ENCODE peak calls at places on chromosomes 2 and 18, in nine cellular contexts. W is activated CD4-positive, alpha-beta T cell treated with anti-CD3 and anti-CD28 coated beads for 4 hours; V is GM04504; M is AG04450; K is HTR-8/SVneo; Q is posterior vena cava; O is GDM1; T is COR-L47; J is aorta. H is an unnamed sample.

GRCh38 chr2:219430633-219431615 is 3.7 kb upstream of the SPEG start:
- DNase-seq in V (no peak), O (no peak), W (no peak), Q (peak), K (peak), M (no peak), J (no peak), T (peak), H (no peak)

GRCh38 chr2:227198866-227199265 is 34.4 kb downstream of the COL4A3 start:
- DNase-seq in Q (no peak), T (no peak), M (no peak), J (no peak), O (no peak), K (no peak), W (no peak), V (no peak), H (no peak)

GRCh38 chr2:239186958-239187357 is 213.9 kb downstream of the HDAC4 start:
- DNase-seq in Q (peak), W (no peak), O (no peak), V (no peak), K (no peak), M (no peak), T (no peak), J (no peak), H (no peak)

GRCh38 chr18:28407681-28408080 is 230.8 kb upstream of the CDH2 start:
- DNase-seq in M (no peak), K (no peak), O (no peak), Q (no peak), T (no peak), J (no peak), W (no peak), V (no peak), H (no peak)

GRCh38 chr2:51018145-51018544 is 13.8 kb downstream of the NRXN1 start:
- DNase-seq in O (no peak), J (no peak), K (no peak), M (no peak), Q (no peak), T (no peak), W (no peak), V (no peak), H (no peak)

GRCh38 chr2:24359701-24360049 is 661 bp downstream of the ITSN2 start:
- DNase-seq in M (no peak), Q (peak), T (peak), V (no peak), J (peak), O (no peak), K (peak), W (peak), H (peak)

GRCh38 chr2:19804861-19805260 is 96.9 kb downstream of the TTC32 start:
- DNase-seq in Q (no peak), T (no peak), W (no peak), V (no peak), K (no peak), M (no peak), J (no peak), O (no peak), H (no peak)

GRCh38 chr2:197500503-197501179 is 462 bp downstream of the HSPE1 start:
- DNase-seq in K (no peak), J (no peak), V (no peak), O (no peak), W (no peak), Q (no peak), T (no peak), M (no peak), H (no peak)

GRCh38 chr2:36539631-36540030 is 58.3 kb downstream of the FEZ2 start:
- DNase-seq in K (no peak), O (no peak), T (no peak), V (no peak), J (no peak), W (no peak), Q (no peak), M (no peak), H (no peak)

GRCh38 chr2:60796573-60797509 is 40.8 kb downstream of the PAPOLG start:
- DNase-seq in V (no peak), W (no peak), K (no peak), M (no peak), J (no peak), O (peak), Q (no peak), T (no peak), H (no peak)

GRCh38 chr18:58452392-58453166 is 176.3 kb downstream of the ALPK2 start:
- DNase-seq in K (no peak), M (no peak), Q (no peak), T (no peak), O (no peak), W (no peak), V (no peak), J (no peak), H (no peak)

GRCh38 chr2:12884713-12885282 is 168.1 kb downstream of the TRIB2 start:
- DNase-seq in K (peak), J (peak), V (peak), T (no peak), M (no peak), Q (peak), O (no peak), W (no peak), H (no peak)

GRCh38 chr18:23784811-23785245 is 95.6 kb downstream of the LAMA3 start:
- DNase-seq in O (no peak), J (no peak), Q (no peak), M (peak), K (peak), V (peak), T (no peak), W (no peak), H (no peak)

GRCh38 chr18:24271381-24272331 is 126.0 kb downstream of the OSBPL1A start:
- DNase-seq in J (peak), T (peak), Q (peak), V (peak), O (no peak), M (no peak), W (no peak), K (peak), H (no peak)

GRCh38 chr2:13106302-13106701 is 389.6 kb downstream of the TRIB2 start:
- DNase-seq in Q (no peak), K (no peak), M (no peak), O (no peak), W (no peak), V (no peak), T (no peak), J (no peak), H (no peak)

GRCh38 chr2:160516547-160517365 is 23.1 kb upstream of the RBMS1 start:
- DNase-seq in K (no peak), T (no peak), M (no peak), O (no peak), J (no peak), V (no peak), W (no peak), Q (no peak), H (peak)

GRCh38 chr18:3392467-3392855 is 57.5 kb upstream of the TGIF1 start:
- DNase-seq in T (no peak), O (no peak), V (no peak), W (no peak), Q (no peak), K (no peak), M (no peak), J (no peak), H (no peak)

H was measured in activated gamma-delta T cell treated with Interleukin-2 at 50 U/mL for 16 hours.